ENCODE peak calls at places on chromosomes 13 and 19, in seven cellular contexts. G is GM23338, N is PC-3, A is hepatocyte, Y is GM23248, E is MM.1S, K is HCT116. Z is an unnamed sample.

GRCh38 chr13:98110749-98111148 is 32.1 kb upstream of the FARP1 start:
- DNase-seq in G (no peak), N (no peak), A (no peak), Y (no peak), E (no peak), K (no peak), Z (no peak)

GRCh38 chr19:873084-874019 is 13.9 kb downstream of the CFD start:
- DNase-seq in G (peak), N (no peak), A (no peak), Y (peak), E (peak), K (peak), Z (peak)

GRCh38 chr13:46176756-46177155 is 5.2 kb downstream of the LCP1 start:
- DNase-seq in G (no peak), N (no peak), A (no peak), Y (no peak), E (peak), K (no peak), Z (no peak)

GRCh38 chr13:30382836-30383525 is 39.3 kb upstream of the UBE2L5 start:
- DNase-seq in G (no peak), N (no peak), A (no peak), Y (no peak), E (peak), K (no peak), Z (no peak)

GRCh38 chr19:2624537-2625091 is 77.9 kb downstream of the GNG7 start:
- DNase-seq in G (peak), N (no peak), A (peak), Y (peak), E (no peak), K (no peak), Z (peak)

GRCh38 chr19:56071151-56071550 is 49.9 kb downstream of the ZNF787 start:
- DNase-seq in G (peak), N (peak), A (no peak), Y (peak), E (peak), K (peak), Z (peak)

GRCh38 chr13:38755792-38756191 is 68.9 kb downstream of the FREM2 start:
- DNase-seq in G (no peak), N (no peak), A (no peak), Y (no peak), E (no peak), K (no peak), Z (no peak)

GRCh38 chr13:21813110-21813509 is 142.2 kb downstream of the FGF9 start:
- DNase-seq in G (peak), N (no peak), A (no peak), Y (no peak), E (no peak), K (no peak), Z (no peak)

GRCh38 chr19:3094638-3095374 is 644 bp downstream of the GNA11 start:
- DNase-seq in G (no peak), N (no peak), A (peak), Y (peak), E (no peak), K (no peak), Z (peak)

GRCh38 chr13:60811581-60811980 is 414.6 kb downstream of the TDRD3 start:
- DNase-seq in G (no peak), N (no peak), A (no peak), Y (no peak), E (no peak), K (no peak), Z (no peak)

GRCh38 chr19:1237027-1237659 is 662 bp downstream of the CBARP start:
- DNase-seq in G (no peak), N (no peak), A (peak), Y (peak), E (no peak), K (no peak), Z (peak)

GRCh38 chr13:27137759-27138158 is 33.9 kb downstream of the USP12 start:
- DNase-seq in G (peak), N (no peak), A (no peak), Y (no peak), E (no peak), K (no peak), Z (no peak)

GRCh38 chr13:41458187-41458938 is 1.0 kb downstream of the RGCC start:
- DNase-seq in G (peak), N (peak), A (peak), Y (peak), E (peak), K (no peak), Z (peak)

GRCh38 chr13:101903890-101904289 is 451.4 kb downstream of the ITGBL1 start:
- DNase-seq in G (no peak), N (no peak), A (no peak), Y (no peak), E (no peak), K (no peak), Z (no peak)
- H3K27ac ChIP-seq in G (no peak), N (no peak), A (no peak), Y (no peak), E (no peak), K (no peak), Z (no peak)

GRCh38 chr19:28886708-28887107 is 326.2 kb downstream of the UQCRFS1 start:
- DNase-seq in G (no peak), N (no peak), A (no peak), Y (no peak), E (no peak), K (no peak), Z (no peak)

GRCh38 chr19:28885965-28886364 is 327.0 kb downstream of the UQCRFS1 start:
- DNase-seq in G (no peak), N (no peak), A (no peak), Y (no peak), E (no peak), K (no peak), Z (no peak)

GRCh38 chr19:28884786-28885476 is 328.0 kb downstream of the UQCRFS1 start:
- DNase-seq in G (no peak), N (no peak), A (no peak), Y (no peak), E (no peak), K (no peak), Z (no peak)

GRCh38 chr19:28889941-28890645 is 322.9 kb downstream of the UQCRFS1 start:
- DNase-seq in G (no peak), N (no peak), A (no peak), Y (no peak), E (no peak), K (no peak), Z (no peak)

DNA sequence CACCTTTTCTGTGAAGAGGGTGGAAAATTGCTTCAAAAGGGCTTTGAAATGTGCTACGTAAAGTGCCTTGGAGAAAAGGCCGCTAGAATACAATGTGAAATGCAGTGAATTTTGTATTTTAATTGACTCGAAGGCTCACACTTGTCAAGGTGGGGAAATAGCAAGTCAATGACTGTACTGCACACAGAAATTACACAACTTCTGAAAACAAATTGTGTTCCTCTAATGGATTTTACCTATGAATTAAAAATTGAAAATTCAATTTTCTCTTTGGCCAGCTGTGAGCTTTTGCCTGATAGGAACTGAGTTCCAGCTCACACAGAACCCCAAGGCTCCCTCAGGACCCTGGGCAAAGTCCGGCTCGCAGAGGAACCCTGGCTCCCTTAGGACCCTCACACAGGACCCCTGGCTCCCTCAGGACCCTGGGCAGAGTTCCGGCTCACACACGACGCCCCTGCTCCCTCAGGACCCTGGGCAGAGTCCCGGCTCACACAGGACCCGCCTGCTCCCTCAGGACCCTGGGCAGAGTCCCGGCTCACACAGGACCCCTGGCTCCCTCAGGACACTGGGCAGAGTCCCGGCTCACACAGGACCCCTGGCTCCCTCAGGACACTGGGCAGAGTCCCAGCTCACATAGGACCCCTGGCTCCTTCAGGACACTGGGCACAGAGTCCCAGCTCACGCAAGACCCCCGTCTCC is 324.9 kb downstream of the UQCRFS1 start:
- DNase-seq in G (no peak), N (no peak), A (no peak), Y (no peak), E (no peak), K (no peak), Z (peak)
- TF ChIP-seq EZH2 in G (no peak), N (no peak), A (no peak), Y (no peak), E (no peak), K (no peak), Z (no peak)

GRCh38 chr13:112768795-112769411 is 79.1 kb downstream of the ATP11A start:
- DNase-seq in G (no peak), N (peak), A (no peak), Y (no peak), E (no peak), K (no peak), Z (no peak)
- TF ChIP-seq EZH2phosphoT487 in G (no peak), N (no peak), A (no peak), Y (no peak), E (no peak), K (no peak), Z (no peak)

DNA sequence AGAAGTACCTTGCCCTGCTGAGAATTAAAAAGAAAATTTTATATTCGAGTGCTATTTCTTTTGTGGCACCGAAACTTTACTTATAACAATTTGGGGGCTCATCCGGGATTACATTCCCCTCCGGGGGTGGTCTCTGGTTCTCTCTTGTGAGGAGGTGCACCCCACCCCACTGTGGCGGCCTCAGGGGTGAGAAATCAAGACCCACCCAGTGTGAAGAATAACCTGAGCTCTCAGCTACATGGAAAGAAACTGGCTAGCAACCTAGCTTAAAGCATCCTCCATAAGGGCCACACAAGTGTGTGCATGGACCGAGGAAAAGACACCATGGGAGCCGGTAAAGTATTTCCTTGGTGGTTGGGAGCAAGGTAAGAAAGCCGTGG is 50.9 kb upstream of the ANKRD10 start:
- DNase-seq in G (no peak), N (no peak), A (no peak), Y (no peak), E (no peak), K (no peak), Z (no peak)
- H3K27ac ChIP-seq in G (no peak), N (peak), A (peak), Y (peak), E (no peak), K (peak), Z (no peak)

GRCh38 chr13:77916481-77916880 is 2.1 kb downstream of the EDNRB start:
- DNase-seq in G (no peak), N (no peak), A (no peak), Y (no peak), E (no peak), K (no peak), Z (no peak)

GRCh38 chr13:77919351-77920294 is 992 bp upstream of the EDNRB start:
- DNase-seq in G (peak), N (no peak), A (peak), Y (peak), E (no peak), K (no peak), Z (peak)

GRCh38 chr13:77915676-77916075 is 3.0 kb downstream of the EDNRB start:
- DNase-seq in G (no peak), N (no peak), A (no peak), Y (no peak), E (no peak), K (no peak), Z (no peak)

GRCh38 chr13:77918391-77919261 is at the start of gene EDNRB:
- DNase-seq in G (peak), N (no peak), A (peak), Y (peak), E (no peak), K (no peak), Z (peak)
- TF ChIP-seq EZH2 in G (no peak), N (no peak), A (no peak), Y (no peak), E (no peak), K (no peak), Z (no peak)

GRCh38 chr13:91236942-91237341 is 110.5 kb upstream of the MIR17HG start:
- DNase-seq in G (no peak), N (no peak), A (no peak), Y (no peak), E (no peak), K (no peak), Z (no peak)

GRCh38 chr13:91236182-91236581 is 111.3 kb upstream of the MIR17HG start:
- DNase-seq in G (no peak), N (no peak), A (no peak), Y (no peak), E (no peak), K (no peak), Z (no peak)

GRCh38 chr13:91241249-91241648 is 106.2 kb upstream of the MIR17HG start:
- DNase-seq in G (no peak), N (no peak), A (no peak), Y (no peak), E (no peak), K (no peak), Z (no peak)

GRCh38 chr13:91240341-91240740 is 107.1 kb upstream of the MIR17HG start:
- DNase-seq in G (no peak), N (no peak), A (no peak), Y (no peak), E (no peak), K (no peak), Z (no peak)

DNA sequence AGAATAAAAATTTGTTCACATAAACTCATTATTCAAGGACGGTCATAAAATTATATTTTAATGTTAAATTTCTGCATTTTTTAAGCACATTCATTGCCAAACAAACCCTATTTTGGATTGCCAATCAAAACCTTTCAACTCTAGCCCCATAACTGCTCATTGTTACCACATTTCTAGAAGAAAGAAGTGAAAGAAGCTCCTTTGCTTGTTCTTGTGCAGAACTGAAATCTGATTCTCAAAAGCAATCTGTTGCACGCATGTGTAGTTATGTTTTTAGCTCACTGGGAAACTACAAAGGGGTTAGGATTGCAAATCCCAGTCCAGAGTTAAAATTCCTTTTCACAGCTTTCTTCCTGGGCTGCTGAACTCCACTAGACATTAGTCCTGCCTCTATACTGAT is 109.5 kb upstream of the MIR17HG start:
- DNase-seq in G (no peak), N (no peak), A (no peak), Y (no peak), E (no peak), K (no peak), Z (no peak)
- TF ChIP-seq EZH2phosphoT487 in G (no peak), N (no peak), A (no peak), Y (no peak), E (no peak), K (no peak), Z (no peak)

DNA sequence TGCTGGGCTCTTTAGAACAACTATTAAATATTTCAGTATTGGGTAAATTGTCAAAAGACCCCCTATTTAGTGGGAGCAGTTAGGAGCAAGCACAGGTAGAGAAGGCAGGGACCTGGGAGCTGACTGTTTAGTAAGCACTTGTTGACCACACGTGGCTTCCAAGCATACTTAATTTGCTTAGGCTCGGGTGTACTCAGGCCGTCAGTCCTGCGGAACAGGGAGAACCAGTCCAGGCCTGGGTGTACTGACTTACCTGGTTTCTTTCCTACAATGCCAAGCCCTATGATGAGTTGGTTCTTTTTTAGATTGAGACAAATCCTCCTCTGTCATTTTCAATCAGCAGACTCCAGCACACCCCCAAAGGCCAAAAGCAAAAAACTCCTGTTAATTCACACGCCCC is 90.0 kb downstream of the WDFY2 start:
- DNase-seq in G (peak), N (peak), A (peak), Y (no peak), E (no peak), K (peak), Z (peak)
- H3K27ac ChIP-seq in G (no peak), N (peak), A (peak), Y (no peak), E (no peak), K (no peak), Z (no peak)

GRCh38 chr19:10583021-10583776 is 3.9 kb downstream of the AP1M2 start:
- DNase-seq in G (peak), N (no peak), A (no peak), Y (no peak), E (no peak), K (no peak), Z (no peak)

GRCh38 chr19:10586396-10586795 is 716 bp downstream of the AP1M2 start:
- DNase-seq in G (no peak), N (no peak), A (no peak), Y (no peak), E (no peak), K (no peak), Z (no peak)

GRCh38 chr19:10587839-10588150 is 683 bp upstream of the AP1M2 start:
- DNase-seq in G (no peak), N (no peak), A (no peak), Y (no peak), E (no peak), K (no peak), Z (no peak)

GRCh38 chr19:10593148-10593547 is 6.0 kb upstream of the AP1M2 start:
- DNase-seq in G (no peak), N (no peak), A (no peak), Y (no peak), E (no peak), K (no peak), Z (no peak)

DNA sequence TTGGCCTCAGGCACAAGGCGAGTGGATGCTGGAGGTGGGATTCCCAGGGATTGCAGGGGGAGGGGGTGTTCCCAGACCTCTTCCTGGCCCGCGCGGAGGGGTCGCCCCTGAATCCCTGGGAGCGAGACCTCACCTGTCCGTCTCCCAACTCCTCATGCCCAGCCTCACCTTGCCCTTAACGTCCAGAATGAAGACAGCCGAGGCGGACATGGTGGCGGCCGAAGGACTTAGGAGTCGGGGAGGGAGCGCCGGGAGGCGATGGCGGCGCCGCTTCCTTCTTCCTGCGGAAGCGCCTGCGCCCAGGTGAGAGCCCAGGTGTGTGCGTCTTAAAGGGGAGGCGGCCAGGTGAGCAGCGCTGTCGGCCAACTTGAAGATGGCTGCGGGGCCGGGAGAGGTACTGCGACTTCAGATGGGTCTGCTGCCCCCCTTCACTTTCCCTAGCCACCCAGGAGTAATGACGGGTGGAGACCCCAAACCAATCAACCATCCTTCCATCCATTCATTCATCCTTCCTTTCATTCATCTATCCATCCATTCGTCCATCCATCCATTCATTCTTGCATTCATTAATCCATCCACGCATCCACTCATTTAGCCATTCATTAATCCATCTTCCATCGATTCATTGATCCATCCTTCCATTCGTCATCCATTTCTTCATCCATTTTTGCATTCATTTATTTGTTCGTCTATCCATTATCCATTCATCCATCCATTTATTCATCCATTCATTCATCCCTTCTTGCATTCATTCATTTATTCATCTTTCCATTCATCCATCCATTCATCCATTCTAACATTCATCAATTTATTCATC is at the start of gene AP1M2:
- DNase-seq in G (peak), N (peak), A (peak), Y (no peak), E (no peak), K (peak), Z (no peak)
- TF ChIP-seq EZH2 in G (no peak), N (no peak), A (no peak), Y (no peak), E (no peak), K (no peak), Z (peak)

GRCh38 chr19:7933828-7934725 is 8.1 kb upstream of the CTXN1 start:
- DNase-seq in G (no peak), N (no peak), A (no peak), Y (no peak), E (no peak), K (no peak), Z (no peak)
- TF ChIP-seq EZH2phosphoT487 in G (no peak), N (no peak), A (no peak), Y (no peak), E (no peak), K (no peak), Z (no peak)

DNA sequence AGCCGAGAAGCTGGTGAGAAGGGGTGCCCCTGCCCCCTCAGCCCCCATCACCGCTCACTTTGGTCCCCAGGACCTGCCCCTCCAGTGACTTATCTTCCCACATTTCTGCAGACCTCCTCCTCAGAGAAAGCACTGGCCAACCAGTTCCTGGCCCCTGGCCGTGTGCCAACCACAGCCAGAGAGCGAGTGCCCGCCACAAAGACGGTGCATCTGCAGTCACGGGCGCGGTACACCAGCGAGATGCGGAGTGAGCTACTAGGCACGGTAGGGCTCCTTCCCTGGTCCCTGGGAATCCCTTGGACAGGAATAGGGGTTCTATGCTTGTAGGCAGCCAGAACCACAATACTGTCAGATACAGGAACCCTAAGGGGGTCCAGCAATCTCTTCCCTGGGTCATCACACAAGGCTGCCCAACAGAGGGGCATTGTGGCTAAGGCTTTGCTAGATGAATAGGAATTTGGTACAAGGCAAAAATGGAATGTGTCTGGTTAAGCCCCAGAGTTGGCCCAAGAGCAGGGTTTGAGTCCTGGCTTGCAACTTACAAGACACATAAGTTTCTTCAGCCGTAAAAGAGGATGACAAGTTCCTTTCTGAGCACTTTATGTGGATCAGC is 1.0 kb downstream of the USE1 start:
- DNase-seq in G (no peak), N (no peak), A (no peak), Y (no peak), E (no peak), K (no peak), Z (no peak)
- H3K27ac ChIP-seq in G (peak), N (no peak), A (peak), Y (no peak), E (no peak), K (peak), Z (no peak)